ENCODE peak calls at places on chromosomes 4 and X, in ten cellular contexts. One of them, this sample, is unnamed.

GRCh38 chrX:97159916-97160800 is 276.4 kb downstream of the RPA4 start:
- DNase-seq in MCF 10A: no peak
- DNase-seq in AG10803: no peak
- DNase-seq in nephron progenitor cell: no peak
- DNase-seq in K562: no peak
- DNase-seq in PC-3: no peak
- DNase-seq in Caco-2: peak
- DNase-seq in HFFc6: no peak
- DNase-seq in NB4: no peak
- DNase-seq in cardiac fibroblast: no peak
- DNase-seq in this sample: no peak

GRCh38 chr4:23333556-23333945 is 556.3 kb downstream of the PPARGC1A start:
- DNase-seq in cardiac fibroblast: peak
- DNase-seq in AG10803: no peak
- DNase-seq in nephron progenitor cell: no peak
- DNase-seq in MCF 10A: peak
- DNase-seq in Caco-2: no peak
- DNase-seq in HFFc6: no peak
- DNase-seq in PC-3: peak
- DNase-seq in K562: no peak
- DNase-seq in NB4: no peak
- DNase-seq in this sample: no peak

GRCh38 chr4:7075962-7076693 is 8.3 kb upstream of the GRPEL1 start:
- DNase-seq in NB4: no peak
- DNase-seq in PC-3: no peak
- DNase-seq in nephron progenitor cell: no peak
- DNase-seq in K562: no peak
- DNase-seq in MCF 10A: no peak
- DNase-seq in AG10803: peak
- DNase-seq in Caco-2: no peak
- DNase-seq in HFFc6: peak
- DNase-seq in cardiac fibroblast: no peak
- DNase-seq in this sample: no peak

GRCh38 chr4:82484987-82485783 is 54.8 kb downstream of the ENOPH1 start:
- DNase-seq in Caco-2: no peak
- DNase-seq in PC-3: no peak
- DNase-seq in K562: no peak
- DNase-seq in AG10803: no peak
- DNase-seq in HFFc6: no peak
- DNase-seq in cardiac fibroblast: peak
- DNase-seq in nephron progenitor cell: no peak
- DNase-seq in NB4: no peak
- DNase-seq in MCF 10A: no peak
- DNase-seq in this sample: no peak

GRCh38 chr4:180041576-180041975 is 2201.6 kb upstream of the TENM3 start:
- DNase-seq in AG10803: no peak
- DNase-seq in NB4: peak
- DNase-seq in HFFc6: no peak
- DNase-seq in K562: no peak
- DNase-seq in PC-3: no peak
- DNase-seq in nephron progenitor cell: no peak
- DNase-seq in cardiac fibroblast: no peak
- DNase-seq in MCF 10A: peak
- DNase-seq in Caco-2: no peak
- DNase-seq in this sample: no peak

GRCh38 chr4:78799551-78800495 is 23.7 kb downstream of the BMP2K start:
- DNase-seq in MCF 10A: peak
- DNase-seq in AG10803: no peak
- DNase-seq in NB4: no peak
- DNase-seq in PC-3: no peak
- DNase-seq in HFFc6: no peak
- DNase-seq in cardiac fibroblast: no peak
- DNase-seq in Caco-2: no peak
- DNase-seq in nephron progenitor cell: no peak
- DNase-seq in K562: no peak
- DNase-seq in this sample: no peak

GRCh38 chr4:149735796-149736195 is 79.8 kb downstream of the IQCM start:
- DNase-seq in HFFc6: no peak
- DNase-seq in K562: no peak
- DNase-seq in AG10803: peak
- DNase-seq in Caco-2: no peak
- DNase-seq in nephron progenitor cell: no peak
- DNase-seq in NB4: peak
- DNase-seq in cardiac fibroblast: peak
- DNase-seq in PC-3: peak
- DNase-seq in MCF 10A: peak
- DNase-seq in this sample: no peak

GRCh38 chr4:175947117-175947722 is 118.4 kb upstream of the WDR17 start:
- DNase-seq in NB4: peak
- DNase-seq in nephron progenitor cell: no peak
- DNase-seq in Caco-2: no peak
- DNase-seq in PC-3: peak
- DNase-seq in MCF 10A: peak
- DNase-seq in AG10803: peak
- DNase-seq in K562: no peak
- DNase-seq in HFFc6: peak
- DNase-seq in cardiac fibroblast: peak
- DNase-seq in this sample: peak

GRCh38 chrX:28659269-28659668 is 72.0 kb downstream of the IL1RAPL1 start:
- DNase-seq in MCF 10A: no peak
- DNase-seq in HFFc6: no peak
- DNase-seq in nephron progenitor cell: no peak
- DNase-seq in Caco-2: peak
- DNase-seq in PC-3: no peak
- DNase-seq in K562: peak
- DNase-seq in NB4: peak
- DNase-seq in AG10803: no peak
- DNase-seq in cardiac fibroblast: no peak
- DNase-seq in this sample: no peak

GRCh38 chr4:181259081-181259480 is 984.1 kb upstream of the TENM3 start:
- DNase-seq in nephron progenitor cell: no peak
- DNase-seq in NB4: no peak
- DNase-seq in Caco-2: no peak
- DNase-seq in PC-3: no peak
- DNase-seq in AG10803: no peak
- DNase-seq in cardiac fibroblast: no peak
- DNase-seq in MCF 10A: no peak
- DNase-seq in HFFc6: no peak
- DNase-seq in K562: no peak
- DNase-seq in this sample: no peak

DNA sequence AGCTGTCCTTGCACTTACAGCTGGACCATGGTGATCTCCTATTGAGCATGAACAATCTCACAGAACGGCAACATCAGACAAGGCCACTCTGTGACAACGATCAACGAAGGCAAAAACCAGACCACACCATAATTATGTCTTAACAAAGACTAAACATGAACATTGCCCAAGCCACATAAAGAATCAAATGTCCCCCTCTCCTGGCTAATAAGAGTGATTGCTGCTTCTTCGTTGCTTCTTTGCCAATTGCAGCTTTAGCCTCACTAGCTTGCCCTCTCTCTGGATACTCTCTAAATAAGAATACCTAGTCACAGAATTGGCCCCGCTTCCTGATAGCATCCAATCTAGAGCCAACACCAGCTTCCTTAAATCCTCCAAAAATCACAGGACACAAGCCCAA is 41.5 kb upstream of the PGRMC1 start:
- DNase-seq in AG10803: peak
- DNase-seq in MCF 10A: peak
- DNase-seq in PC-3: peak
- DNase-seq in K562: no peak
- DNase-seq in cardiac fibroblast: peak
- DNase-seq in Caco-2: no peak
- DNase-seq in nephron progenitor cell: no peak
- DNase-seq in NB4: peak
- DNase-seq in HFFc6: peak
- DNase-seq in this sample: no peak
- TF ChIP-seq CTCF in AG10803: peak
- TF ChIP-seq CTCF in MCF 10A: no peak
- TF ChIP-seq CTCF in PC-3: peak
- TF ChIP-seq CTCF in K562: no peak
- TF ChIP-seq CTCF in cardiac fibroblast: peak
- TF ChIP-seq CTCF in Caco-2: peak
- TF ChIP-seq CTCF in nephron progenitor cell: no peak
- TF ChIP-seq CTCF in NB4: peak
- TF ChIP-seq CTCF in HFFc6: peak
- TF ChIP-seq CTCF in this sample: peak

GRCh38 chr4:70940134-70940533 is 38.0 kb downstream of the MOB1B start:
- DNase-seq in HFFc6: no peak
- DNase-seq in PC-3: no peak
- DNase-seq in NB4: no peak
- DNase-seq in MCF 10A: no peak
- DNase-seq in AG10803: no peak
- DNase-seq in nephron progenitor cell: no peak
- DNase-seq in Caco-2: no peak
- DNase-seq in K562: no peak
- DNase-seq in cardiac fibroblast: no peak
- DNase-seq in this sample: no peak
- TF ChIP-seq CTCF in HFFc6: peak
- TF ChIP-seq CTCF in PC-3: peak
- TF ChIP-seq CTCF in NB4: no peak
- TF ChIP-seq CTCF in MCF 10A: no peak
- TF ChIP-seq CTCF in AG10803: no peak
- TF ChIP-seq CTCF in nephron progenitor cell: no peak
- TF ChIP-seq CTCF in Caco-2: no peak
- TF ChIP-seq CTCF in K562: no peak
- TF ChIP-seq CTCF in cardiac fibroblast: no peak
- TF ChIP-seq CTCF in this sample: no peak

GRCh38 chr4:67332627-67333026 is 212.7 kb downstream of the CENPC start:
- DNase-seq in nephron progenitor cell: peak
- DNase-seq in NB4: peak
- DNase-seq in cardiac fibroblast: no peak
- DNase-seq in MCF 10A: peak
- DNase-seq in HFFc6: peak
- DNase-seq in Caco-2: peak
- DNase-seq in AG10803: peak
- DNase-seq in K562: peak
- DNase-seq in PC-3: peak
- DNase-seq in this sample: peak
- TF ChIP-seq CTCF in nephron progenitor cell: peak
- TF ChIP-seq CTCF in NB4: peak
- TF ChIP-seq CTCF in cardiac fibroblast: peak
- TF ChIP-seq CTCF in MCF 10A: peak
- TF ChIP-seq CTCF in HFFc6: peak
- TF ChIP-seq CTCF in Caco-2: peak
- TF ChIP-seq CTCF in AG10803: peak
- TF ChIP-seq CTCF in K562: peak
- TF ChIP-seq CTCF in PC-3: peak
- TF ChIP-seq CTCF in this sample: peak

GRCh38 chr4:110512901-110513300 is 36.9 kb downstream of the ENPEP start:
- DNase-seq in AG10803: no peak
- DNase-seq in K562: no peak
- DNase-seq in cardiac fibroblast: no peak
- DNase-seq in NB4: no peak
- DNase-seq in HFFc6: no peak
- DNase-seq in MCF 10A: no peak
- DNase-seq in PC-3: no peak
- DNase-seq in Caco-2: no peak
- DNase-seq in nephron progenitor cell: no peak
- DNase-seq in this sample: no peak

GRCh38 chr4:110510955-110511544 is 35.1 kb downstream of the ENPEP start:
- DNase-seq in MCF 10A: peak
- DNase-seq in cardiac fibroblast: peak
- DNase-seq in NB4: peak
- DNase-seq in K562: peak
- DNase-seq in HFFc6: peak
- DNase-seq in Caco-2: peak
- DNase-seq in PC-3: peak
- DNase-seq in nephron progenitor cell: peak
- DNase-seq in AG10803: peak
- DNase-seq in this sample: no peak

GRCh38 chr4:110510282-110510681 is 34.3 kb downstream of the ENPEP start:
- DNase-seq in Caco-2: no peak
- DNase-seq in AG10803: no peak
- DNase-seq in HFFc6: no peak
- DNase-seq in NB4: no peak
- DNase-seq in nephron progenitor cell: no peak
- DNase-seq in cardiac fibroblast: no peak
- DNase-seq in MCF 10A: no peak
- DNase-seq in PC-3: no peak
- DNase-seq in K562: no peak
- DNase-seq in this sample: no peak

GRCh38 chr4:110505440-110505839 is 29.5 kb downstream of the ENPEP start:
- DNase-seq in nephron progenitor cell: no peak
- DNase-seq in cardiac fibroblast: no peak
- DNase-seq in Caco-2: no peak
- DNase-seq in NB4: no peak
- DNase-seq in PC-3: no peak
- DNase-seq in K562: no peak
- DNase-seq in HFFc6: no peak
- DNase-seq in AG10803: no peak
- DNase-seq in MCF 10A: no peak
- DNase-seq in this sample: no peak

DNA sequence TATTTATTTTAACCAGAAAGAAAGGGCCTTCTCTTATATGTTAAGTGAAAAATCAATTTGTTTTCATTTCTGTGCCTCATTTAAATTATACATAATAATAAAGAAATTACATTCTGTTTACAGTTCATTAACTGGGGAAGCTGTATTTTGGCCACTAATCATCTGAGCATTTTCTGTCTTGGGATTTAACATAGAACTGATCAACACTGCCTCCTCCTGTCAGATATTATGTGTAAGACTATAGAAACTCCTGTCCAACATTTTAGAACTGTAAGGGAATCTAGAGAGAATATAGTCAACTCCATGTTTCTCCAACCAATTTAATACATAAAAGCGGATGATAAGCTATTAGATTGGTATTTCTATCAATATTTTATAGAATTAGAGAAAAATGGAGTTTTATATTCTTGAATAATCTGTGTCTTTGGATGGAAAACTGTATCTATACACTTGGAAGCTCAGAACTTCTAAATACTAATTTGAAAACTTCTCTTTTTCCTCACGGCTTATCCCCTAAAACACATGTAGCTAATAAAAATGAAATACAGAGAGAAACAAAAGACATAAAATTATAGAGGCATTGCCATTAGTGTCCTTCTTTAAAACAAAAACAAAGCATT is 33.0 kb downstream of the ENPEP start:
- DNase-seq in AG10803: peak
- DNase-seq in PC-3: peak
- DNase-seq in NB4: peak
- DNase-seq in Caco-2: peak
- DNase-seq in nephron progenitor cell: no peak
- DNase-seq in MCF 10A: peak
- DNase-seq in HFFc6: peak
- DNase-seq in cardiac fibroblast: peak
- DNase-seq in K562: peak
- DNase-seq in this sample: no peak
- TF ChIP-seq CTCF in AG10803: peak
- TF ChIP-seq CTCF in PC-3: peak
- TF ChIP-seq CTCF in NB4: no peak
- TF ChIP-seq CTCF in Caco-2: peak
- TF ChIP-seq CTCF in nephron progenitor cell: peak
- TF ChIP-seq CTCF in MCF 10A: peak
- TF ChIP-seq CTCF in HFFc6: peak
- TF ChIP-seq CTCF in cardiac fibroblast: peak
- TF ChIP-seq CTCF in K562: peak
- TF ChIP-seq CTCF in this sample: peak

This sample was measured in brain microvascular endothelial cell.